ENCODE peak calls at places on chromosomes 7 and 10, in eight cellular contexts. N, M, H, F, Q, Y, O and L are unnamed samples.

GRCh38 chr7:37390149-37390548 is 58.5 kb downstream of the ELMO1 start:
- DNase-seq in N (no peak), M (no peak), H (no peak), F (no peak), Q (no peak), Y (no peak), O (no peak), L (no peak)

GRCh38 chr10:77576007-77576367 is 61.6 kb downstream of the KCNMA1 start:
- DNase-seq in N (no peak), M (no peak), H (no peak), F (no peak), Q (no peak), Y (no peak), O (no peak), L (no peak)

GRCh38 chr10:69073025-69073424 is 14.9 kb upstream of the SRGN start:
- DNase-seq in N (no peak), M (no peak), H (no peak), F (no peak), Q (no peak), Y (no peak), O (no peak), L (peak)

GRCh38 chr10:3691482-3691881 is 93.5 kb downstream of the KLF6 start:
- DNase-seq in N (no peak), M (no peak), H (no peak), F (no peak), Q (peak), Y (no peak), O (no peak), L (no peak)

GRCh38 chr7:125173571-125173970 is 243.9 kb upstream of the POT1 start:
- DNase-seq in N (no peak), M (no peak), H (no peak), F (no peak), Q (no peak), Y (no peak), O (no peak), L (no peak)

GRCh38 chr10:31940839-31941653 is 12.4 kb upstream of the ARHGAP12 start:
- DNase-seq in N (no peak), M (peak), H (peak), F (no peak), Q (no peak), Y (no peak), O (no peak), L (no peak)

GRCh38 chr7:1691601-1692499 is 21.8 kb downstream of the ELFN1 start:
- DNase-seq in N (no peak), M (no peak), H (no peak), F (no peak), Q (no peak), Y (no peak), O (no peak), L (no peak)

GRCh38 chr7:24139996-24140395 is 144.0 kb upstream of the NPY start:
- DNase-seq in N (no peak), M (no peak), H (no peak), F (no peak), Q (no peak), Y (no peak), O (no peak), L (no peak)

GRCh38 chr10:110576220-110576619 is 8.7 kb downstream of the SMC3 start:
- DNase-seq in N (no peak), M (no peak), H (no peak), F (no peak), Q (no peak), Y (no peak), O (no peak), L (no peak)

GRCh38 chr7:115068220-115068619 is 146.3 kb downstream of the MDFIC start:
- DNase-seq in N (no peak), M (no peak), H (no peak), F (no peak), Q (no peak), Y (no peak), O (no peak), L (no peak)

GRCh38 chr7:142357953-142358520 is 100.2 kb upstream of the PRSS58 start:
- DNase-seq in N (peak), M (no peak), H (peak), F (peak), Q (no peak), Y (peak), O (peak), L (peak)

GRCh38 chr10:42932735-42933453 is 144.0 kb upstream of the RET start:
- DNase-seq in N (no peak), M (no peak), H (no peak), F (no peak), Q (no peak), Y (peak), O (peak), L (no peak)

GRCh38 chr7:110922906-110923305 is 168.0 kb upstream of the LRRN3 start:
- DNase-seq in N (no peak), M (no peak), H (no peak), F (no peak), Q (no peak), Y (no peak), O (no peak), L (no peak)

GRCh38 chr7:90824386-90825307 is 228.5 kb downstream of the CDK14 start:
- DNase-seq in N (no peak), M (no peak), H (peak), F (no peak), Q (no peak), Y (no peak), O (no peak), L (no peak)

GRCh38 chr10:99292159-99292558 is 37.0 kb upstream of the CNNM1 start:
- DNase-seq in N (no peak), M (no peak), H (no peak), F (no peak), Q (no peak), Y (no peak), O (no peak), L (no peak)

GRCh38 chr10:72490951-72491350 is 134.9 kb downstream of the MICU1 start:
- DNase-seq in N (no peak), M (no peak), H (no peak), F (no peak), Q (no peak), Y (no peak), O (no peak), L (no peak)

GRCh38 chr10:43216931-43217562 is 49.8 kb downstream of the RASGEF1A start:
- DNase-seq in N (no peak), M (no peak), H (no peak), F (no peak), Q (no peak), Y (no peak), O (no peak), L (no peak)

GRCh38 chr7:48089415-48089975 is 430 bp downstream of the UPP1 start:
- DNase-seq in N (no peak), M (peak), H (no peak), F (no peak), Q (peak), Y (peak), O (no peak), L (no peak)

GRCh38 chr7:80095545-80095944 is 39.1 kb upstream of the GNAI1 start:
- DNase-seq in N (peak), M (no peak), H (no peak), F (no peak), Q (no peak), Y (no peak), O (peak), L (peak)

GRCh38 chr10:99598011-99598410 is 22.2 kb downstream of the SLC25A28 start:
- DNase-seq in N (no peak), M (no peak), H (no peak), F (no peak), Q (no peak), Y (no peak), O (no peak), L (no peak)

GRCh38 chr10:95121904-95122303 is 52.6 kb upstream of the CYP2C8 start:
- DNase-seq in N (no peak), M (no peak), H (no peak), F (no peak), Q (no peak), Y (no peak), O (no peak), L (no peak)

GRCh38 chr10:36778600-36778999 is 346.8 kb upstream of the ANKRD30A start:
- DNase-seq in N (no peak), M (no peak), H (no peak), F (no peak), Q (no peak), Y (no peak), O (no peak), L (no peak)

GRCh38 chr7:106721816-106722785 is 61.1 kb upstream of the CCDC71L start:
- DNase-seq in N (no peak), M (no peak), H (no peak), F (no peak), Q (no peak), Y (no peak), O (no peak), L (peak)

GRCh38 chr7:96497567-96497966 is 175.7 kb upstream of the SLC25A13 start:
- DNase-seq in N (no peak), M (no peak), H (no peak), F (no peak), Q (no peak), Y (no peak), O (no peak), L (no peak)

GRCh38 chr10:31707578-31708411 is 220.8 kb downstream of the ARHGAP12 start:
- DNase-seq in N (peak), M (no peak), H (peak), F (no peak), Q (peak), Y (peak), O (peak), L (peak)

GRCh38 chr7:19224951-19225350 is 79.7 kb upstream of the FERD3L start:
- DNase-seq in N (no peak), M (no peak), H (no peak), F (no peak), Q (no peak), Y (no peak), O (no peak), L (no peak)

GRCh38 chr10:71131508-71132088 is 80.8 kb upstream of the UNC5B start:
- DNase-seq in N (no peak), M (no peak), H (no peak), F (no peak), Q (no peak), Y (no peak), O (no peak), L (no peak)

GRCh38 chr7:151060113-151060415 is 675 bp downstream of the SLC4A2 start:
- DNase-seq in N (no peak), M (no peak), H (no peak), F (no peak), Q (no peak), Y (no peak), O (peak), L (no peak)

GRCh38 chr7:5282464-5283316 is at the start of gene SLC29A4:
- DNase-seq in N (no peak), M (peak), H (peak), F (no peak), Q (peak), Y (peak), O (no peak), L (no peak)

GRCh38 chr10:93614101-93614825 is 1.9 kb downstream of the PDE6C start:
- DNase-seq in N (no peak), M (no peak), H (no peak), F (no peak), Q (no peak), Y (no peak), O (no peak), L (no peak)

GRCh38 chr10:536371-536925 is 153.0 kb downstream of the DIP2C start:
- DNase-seq in N (no peak), M (no peak), H (no peak), F (no peak), Q (no peak), Y (no peak), O (no peak), L (no peak)

GRCh38 chr10:99888623-99889022 is 106.2 kb downstream of the ABCC2 start:
- DNase-seq in N (no peak), M (no peak), H (no peak), F (no peak), Q (no peak), Y (no peak), O (no peak), L (no peak)

GRCh38 chr7:76011437-76011836 is 17.0 kb upstream of the TMEM120A start:
- DNase-seq in N (no peak), M (no peak), H (no peak), F (no peak), Q (peak), Y (no peak), O (peak), L (no peak)

GRCh38 chr7:91266067-91266930 is 2.1 kb downstream of the FZD1 start:
- DNase-seq in N (no peak), M (no peak), H (no peak), F (no peak), Q (peak), Y (no peak), O (no peak), L (no peak)

GRCh38 chr7:114789161-114789560 is 132.7 kb upstream of the MDFIC start:
- DNase-seq in N (no peak), M (no peak), H (no peak), F (no peak), Q (no peak), Y (no peak), O (no peak), L (no peak)

GRCh38 chr7:68288099-68288498 is 1291.5 kb downstream of the TYW1 start:
- DNase-seq in N (peak), M (no peak), H (no peak), F (no peak), Q (no peak), Y (no peak), O (no peak), L (no peak)